ENCODE peak calls at places on chromosomes 2 and 18, in four cellular contexts. One of them, this sample, is unnamed.
A peak's percentile ranks its signal among the peaks of the same experiment; 100 is the strongest.

GRCh38 chr2:122469147-122469546 is 713.7 kb downstream of the TSN start:
- DNase-seq in PC-9: no peak
- DNase-seq in stimulated activated CD8-positive, alpha-beta memory T cell treated with anti-CD3 and anti-CD28 coated beads, Interleukin-2, amount 100 ng/mL, for 1 hour: no peak
- DNase-seq in NCI-H1105: no peak
- DNase-seq in this sample: no peak

GRCh38 chr2:176545627-176546026 is 276.4 kb downstream of the MTX2 start:
- DNase-seq in stimulated activated CD8-positive, alpha-beta memory T cell treated with anti-CD3 and anti-CD28 coated beads, Interleukin-2, amount 100 ng/mL, for 1 hour: no peak
- DNase-seq in PC-9: no peak
- DNase-seq in NCI-H1105: no peak
- DNase-seq in this sample: no peak

GRCh38 chr2:156765043-156765442 is 328.9 kb downstream of the GPD2 start:
- DNase-seq in NCI-H1105: no peak
- DNase-seq in PC-9: no peak
- DNase-seq in stimulated activated CD8-positive, alpha-beta memory T cell treated with anti-CD3 and anti-CD28 coated beads, Interleukin-2, amount 100 ng/mL, for 1 hour: no peak
- DNase-seq in this sample: no peak

GRCh38 chr18:59084286-59084779 is 55.4 kb upstream of the SEC11C start:
- DNase-seq in stimulated activated CD8-positive, alpha-beta memory T cell treated with anti-CD3 and anti-CD28 coated beads, Interleukin-2, amount 100 ng/mL, for 1 hour: peak; percentile 31
- DNase-seq in PC-9: peak; percentile 54
- DNase-seq in NCI-H1105: peak; percentile 90
- DNase-seq in this sample: peak; percentile 75

GRCh38 chr18:41842886-41843285 is 112.1 kb upstream of the PIK3C3 start:
- DNase-seq in NCI-H1105: no peak
- DNase-seq in PC-9: no peak
- DNase-seq in stimulated activated CD8-positive, alpha-beta memory T cell treated with anti-CD3 and anti-CD28 coated beads, Interleukin-2, amount 100 ng/mL, for 1 hour: no peak
- DNase-seq in this sample: no peak

GRCh38 chr2:105792561-105792960 is 47.8 kb downstream of the NCK2 start:
- DNase-seq in NCI-H1105: no peak
- DNase-seq in PC-9: no peak
- DNase-seq in stimulated activated CD8-positive, alpha-beta memory T cell treated with anti-CD3 and anti-CD28 coated beads, Interleukin-2, amount 100 ng/mL, for 1 hour: no peak
- DNase-seq in this sample: no peak

GRCh38 chr18:74724186-74724585 is 126.5 kb downstream of the ZNF407 start:
- DNase-seq in NCI-H1105: no peak
- DNase-seq in stimulated activated CD8-positive, alpha-beta memory T cell treated with anti-CD3 and anti-CD28 coated beads, Interleukin-2, amount 100 ng/mL, for 1 hour: no peak
- DNase-seq in PC-9: no peak
- DNase-seq in this sample: no peak

GRCh38 chr2:197435598-197436435 is 989 bp upstream of the SF3B1 start:
- DNase-seq in NCI-H1105: no peak
- DNase-seq in stimulated activated CD8-positive, alpha-beta memory T cell treated with anti-CD3 and anti-CD28 coated beads, Interleukin-2, amount 100 ng/mL, for 1 hour: no peak
- DNase-seq in PC-9: no peak
- DNase-seq in this sample: no peak

GRCh38 chr2:84880645-84881521 is at the start of gene TRABD2A:
- DNase-seq in PC-9: no peak
- DNase-seq in NCI-H1105: no peak
- DNase-seq in stimulated activated CD8-positive, alpha-beta memory T cell treated with anti-CD3 and anti-CD28 coated beads, Interleukin-2, amount 100 ng/mL, for 1 hour: peak; percentile 35
- DNase-seq in this sample: no peak

GRCh38 chr2:105868060-105868459 is 123.3 kb downstream of the NCK2 start:
- DNase-seq in stimulated activated CD8-positive, alpha-beta memory T cell treated with anti-CD3 and anti-CD28 coated beads, Interleukin-2, amount 100 ng/mL, for 1 hour: no peak
- DNase-seq in PC-9: no peak
- DNase-seq in NCI-H1105: no peak
- DNase-seq in this sample: no peak

GRCh38 chr18:13558132-13558531 is 168.2 kb downstream of the FAM210A start:
- DNase-seq in stimulated activated CD8-positive, alpha-beta memory T cell treated with anti-CD3 and anti-CD28 coated beads, Interleukin-2, amount 100 ng/mL, for 1 hour: no peak
- DNase-seq in PC-9: no peak
- DNase-seq in NCI-H1105: no peak
- DNase-seq in this sample: peak; percentile 31

GRCh38 chr2:233120459-233120858 is 60.3 kb downstream of the INPP5D start:
- DNase-seq in PC-9: peak; percentile 71
- DNase-seq in stimulated activated CD8-positive, alpha-beta memory T cell treated with anti-CD3 and anti-CD28 coated beads, Interleukin-2, amount 100 ng/mL, for 1 hour: no peak
- DNase-seq in NCI-H1105: no peak
- DNase-seq in this sample: no peak

GRCh38 chr2:181823405-181823804 is 68.1 kb upstream of the ITPRID2 start:
- DNase-seq in stimulated activated CD8-positive, alpha-beta memory T cell treated with anti-CD3 and anti-CD28 coated beads, Interleukin-2, amount 100 ng/mL, for 1 hour: no peak
- DNase-seq in PC-9: no peak
- DNase-seq in NCI-H1105: no peak
- DNase-seq in this sample: no peak

GRCh38 chr2:112821682-112822081 is 14.9 kb downstream of the IL1B start:
- DNase-seq in NCI-H1105: no peak
- DNase-seq in PC-9: no peak
- DNase-seq in stimulated activated CD8-positive, alpha-beta memory T cell treated with anti-CD3 and anti-CD28 coated beads, Interleukin-2, amount 100 ng/mL, for 1 hour: no peak
- DNase-seq in this sample: no peak

This sample was measured in HCT116.